ENCODE peak calls at places on chromosomes 7 and 10, in ten cellular contexts. S, X, P, A, Y, W, U, O, K and E are unnamed samples.
A peak's percentile ranks its signal among the peaks of the same experiment; 100 is the strongest.

GRCh38 chr10:16521311-16522016 is at the start of gene C1QL3:
- DNase-seq in S (no peak), X (no peak), P (peak; percentile 25), A (no peak), Y (no peak), W (no peak), U (no peak), O (peak; percentile 71), K (peak; percentile 27), E (peak; percentile 60)

GRCh38 chr7:28116034-28116433 is 64.6 kb downstream of the JAZF1 start:
- DNase-seq in S (no peak), X (no peak), P (no peak), A (no peak), Y (no peak), W (no peak), U (no peak), O (no peak), K (no peak), E (no peak)

GRCh38 chr10:122341141-122341810 is 33.2 kb upstream of the PLEKHA1 start:
- DNase-seq in S (no peak), X (no peak), P (no peak), A (no peak), Y (no peak), W (no peak), U (no peak), O (no peak), K (no peak), E (no peak)

GRCh38 chr7:138122162-138122561 is 45.9 kb downstream of the AKR1D1 start:
- DNase-seq in S (no peak), X (no peak), P (no peak), A (no peak), Y (no peak), W (no peak), U (no peak), O (no peak), K (no peak), E (no peak)

GRCh38 chr10:112639291-112639690 is 192.3 kb downstream of the VTI1A start:
- DNase-seq in S (no peak), X (no peak), P (no peak), A (no peak), Y (no peak), W (no peak), U (no peak), O (no peak), K (no peak), E (no peak)

GRCh38 chr10:34941471-34942357 is 126.6 kb upstream of the PARD3 start:
- DNase-seq in S (no peak), X (no peak), P (no peak), A (no peak), Y (peak; percentile 41), W (no peak), U (peak; percentile 85), O (no peak), K (no peak), E (no peak)

GRCh38 chr10:43123361-43124093 is 14.7 kb upstream of the CSGALNACT2 start:
- DNase-seq in S (peak; percentile 55), X (no peak), P (no peak), A (no peak), Y (no peak), W (no peak), U (no peak), O (no peak), K (no peak), E (no peak)

GRCh38 chr7:43296306-43296705 is 183.9 kb downstream of the HECW1 start:
- DNase-seq in S (no peak), X (no peak), P (no peak), A (no peak), Y (no peak), W (no peak), U (no peak), O (no peak), K (no peak), E (no peak)

GRCh38 chr7:42071372-42072261 is 165.4 kb downstream of the GLI3 start:
- DNase-seq in S (no peak), X (no peak), P (no peak), A (no peak), Y (no peak), W (no peak), U (peak; percentile 12), O (peak; percentile 52), K (no peak), E (no peak)

GRCh38 chr7:94823952-94824351 is 83.4 kb upstream of the PPP1R9A start:
- DNase-seq in S (no peak), X (peak; percentile 88), P (no peak), A (no peak), Y (peak; percentile 49), W (no peak), U (peak; percentile 48), O (no peak), K (no peak), E (no peak)

GRCh38 chr10:132132391-132132841 is 54.3 kb upstream of the DPYSL4 start:
- DNase-seq in S (peak; percentile 54), X (no peak), P (no peak), A (no peak), Y (no peak), W (no peak), U (no peak), O (no peak), K (no peak), E (no peak)

GRCh38 chr10:88783734-88784133 is 18.8 kb upstream of the LIPM start:
- DNase-seq in S (no peak), X (peak; percentile 59), P (no peak), A (no peak), Y (peak; percentile 38), W (no peak), U (no peak), O (no peak), K (no peak), E (no peak)

GRCh38 chr7:36683111-36683510 is 41.2 kb downstream of the AOAH start:
- DNase-seq in S (no peak), X (no peak), P (no peak), A (no peak), Y (no peak), W (no peak), U (no peak), O (no peak), K (no peak), E (no peak)

GRCh38 chr7:107559864-107560263 is 3.9 kb downstream of the COG5 start:
- DNase-seq in S (no peak), X (peak; percentile 44), P (no peak), A (no peak), Y (peak; percentile 58), W (no peak), U (no peak), O (no peak), K (no peak), E (no peak)

GRCh38 chr10:33344676-33345075 is 10.2 kb upstream of the NRP1 start:
- DNase-seq in S (no peak), X (no peak), P (no peak), A (no peak), Y (no peak), W (no peak), U (no peak), O (no peak), K (no peak), E (no peak)

GRCh38 chr10:101285519-101286070 is 56.3 kb upstream of the LBX1 start:
- DNase-seq in S (no peak), X (no peak), P (no peak), A (no peak), Y (no peak), W (no peak), U (no peak), O (peak; percentile 71), K (no peak), E (peak; percentile 71)

GRCh38 chr7:82594665-82595064 is 151.1 kb upstream of the CACNA2D1 start:
- DNase-seq in S (no peak), X (no peak), P (no peak), A (no peak), Y (no peak), W (no peak), U (no peak), O (peak; percentile 95), K (no peak), E (no peak)

GRCh38 chr7:979886-980571 is 3.0 kb upstream of the CYP2W1 start:
- DNase-seq in S (no peak), X (no peak), P (peak; percentile 84), A (no peak), Y (no peak), W (no peak), U (no peak), O (peak; percentile 48), K (no peak), E (no peak)

GRCh38 chr10:64209574-64209973 is 688.4 kb downstream of the REEP3 start:
- DNase-seq in S (no peak), X (peak; percentile 27), P (peak; percentile 13), A (no peak), Y (peak; percentile 41), W (no peak), U (no peak), O (no peak), K (no peak), E (no peak)

GRCh38 chr10:54797636-54798395 is 3.2 kb downstream of the PCDH15 start:
- DNase-seq in S (no peak), X (peak; percentile 37), P (no peak), A (no peak), Y (no peak), W (no peak), U (no peak), O (no peak), K (no peak), E (no peak)

GRCh38 chr10:683448-684071 is 5.9 kb downstream of the DIP2C start:
- DNase-seq in S (peak; percentile 91), X (peak; percentile 96), P (no peak), A (no peak), Y (peak; percentile 79), W (no peak), U (no peak), O (no peak), K (no peak), E (no peak)

GRCh38 chr10:23885853-23886252 is 323.1 kb upstream of the KIAA1217 start:
- DNase-seq in S (no peak), X (no peak), P (no peak), A (no peak), Y (no peak), W (no peak), U (no peak), O (no peak), K (no peak), E (no peak)

GRCh38 chr7:132430863-132431822 is 145.1 kb downstream of the PLXNA4 start:
- DNase-seq in S (no peak), X (peak; percentile 89), P (no peak), A (peak; percentile 22), Y (peak; percentile 80), W (no peak), U (no peak), O (no peak), K (peak; percentile 42), E (no peak)

GRCh38 chr7:135584362-135585353 is 26.9 kb downstream of the NUP205 start:
- DNase-seq in S (no peak), X (no peak), P (no peak), A (no peak), Y (no peak), W (no peak), U (no peak), O (no peak), K (no peak), E (no peak)

GRCh38 chr7:19235680-19236079 is 90.5 kb upstream of the FERD3L start:
- DNase-seq in S (no peak), X (no peak), P (no peak), A (no peak), Y (no peak), W (no peak), U (no peak), O (no peak), K (no peak), E (no peak)

GRCh38 chr7:134618756-134619530 is 27.7 kb upstream of the BPGM start:
- DNase-seq in S (no peak), X (peak; percentile 18), P (no peak), A (no peak), Y (peak; percentile 75), W (no peak), U (no peak), O (no peak), K (no peak), E (no peak)